ENCODE peak calls at places on chromosomes 11 and 22, in eight cellular contexts. One of them, this sample, is unnamed.

GRCh38 chr22:40965936-40966557 is 14.9 kb downstream of the RBX1 start:
- DNase-seq in activated CD8-positive, alpha-beta memory T cell treated with anti-CD3 and anti-CD28 coated beads, Interleukin-2, amount 50 U/mL, for 4 hours: no peak
- DNase-seq in CD8-positive, alpha-beta T cell: no peak
- DNase-seq in psoas muscle: no peak
- DNase-seq in HL-60: peak
- DNase-seq in HCEC 1CT: no peak
- DNase-seq in neural progenitor cell: no peak
- DNase-seq in adrenal gland: no peak
- DNase-seq in this sample: no peak

GRCh38 chr22:48941903-48942625 is 885.6 kb downstream of the BRD1 start:
- DNase-seq in psoas muscle: no peak
- DNase-seq in HCEC 1CT: no peak
- DNase-seq in CD8-positive, alpha-beta T cell: no peak
- DNase-seq in activated CD8-positive, alpha-beta memory T cell treated with anti-CD3 and anti-CD28 coated beads, Interleukin-2, amount 50 U/mL, for 4 hours: no peak
- DNase-seq in HL-60: no peak
- DNase-seq in adrenal gland: peak
- DNase-seq in neural progenitor cell: no peak
- DNase-seq in this sample: no peak

GRCh38 chr22:41445171-41446056 is 1.2 kb downstream of the TOB2 start:
- DNase-seq in activated CD8-positive, alpha-beta memory T cell treated with anti-CD3 and anti-CD28 coated beads, Interleukin-2, amount 50 U/mL, for 4 hours: peak
- DNase-seq in neural progenitor cell: peak
- DNase-seq in psoas muscle: peak
- DNase-seq in CD8-positive, alpha-beta T cell: peak
- DNase-seq in HCEC 1CT: peak
- DNase-seq in adrenal gland: peak
- DNase-seq in HL-60: no peak
- DNase-seq in this sample: peak

GRCh38 chr11:63629426-63629825 is 15.2 kb upstream of the PLAAT3 start:
- DNase-seq in HL-60: no peak
- DNase-seq in HCEC 1CT: no peak
- DNase-seq in CD8-positive, alpha-beta T cell: no peak
- DNase-seq in psoas muscle: no peak
- DNase-seq in neural progenitor cell: no peak
- DNase-seq in adrenal gland: no peak
- DNase-seq in activated CD8-positive, alpha-beta memory T cell treated with anti-CD3 and anti-CD28 coated beads, Interleukin-2, amount 50 U/mL, for 4 hours: no peak
- DNase-seq in this sample: no peak

GRCh38 chr11:79084382-79084781 is 356.4 kb downstream of the TENM4 start:
- DNase-seq in adrenal gland: no peak
- DNase-seq in neural progenitor cell: no peak
- DNase-seq in psoas muscle: no peak
- DNase-seq in activated CD8-positive, alpha-beta memory T cell treated with anti-CD3 and anti-CD28 coated beads, Interleukin-2, amount 50 U/mL, for 4 hours: no peak
- DNase-seq in HCEC 1CT: no peak
- DNase-seq in CD8-positive, alpha-beta T cell: no peak
- DNase-seq in HL-60: no peak
- DNase-seq in this sample: no peak

GRCh38 chr11:13717331-13717730 is 48.9 kb downstream of the FAR1 start:
- DNase-seq in adrenal gland: no peak
- DNase-seq in activated CD8-positive, alpha-beta memory T cell treated with anti-CD3 and anti-CD28 coated beads, Interleukin-2, amount 50 U/mL, for 4 hours: no peak
- DNase-seq in HCEC 1CT: peak
- DNase-seq in CD8-positive, alpha-beta T cell: no peak
- DNase-seq in neural progenitor cell: no peak
- DNase-seq in psoas muscle: no peak
- DNase-seq in HL-60: no peak
- DNase-seq in this sample: no peak

GRCh38 chr11:103035656-103036434 is 56.1 kb downstream of the DCUN1D5 start:
- DNase-seq in psoas muscle: no peak
- DNase-seq in neural progenitor cell: peak
- DNase-seq in HCEC 1CT: peak
- DNase-seq in HL-60: peak
- DNase-seq in CD8-positive, alpha-beta T cell: peak
- DNase-seq in adrenal gland: peak
- DNase-seq in activated CD8-positive, alpha-beta memory T cell treated with anti-CD3 and anti-CD28 coated beads, Interleukin-2, amount 50 U/mL, for 4 hours: peak
- DNase-seq in this sample: peak

GRCh38 chr11:2088746-2089535 is 50.2 kb downstream of the IGF2 start:
- DNase-seq in CD8-positive, alpha-beta T cell: no peak
- DNase-seq in HL-60: no peak
- DNase-seq in neural progenitor cell: no peak
- DNase-seq in activated CD8-positive, alpha-beta memory T cell treated with anti-CD3 and anti-CD28 coated beads, Interleukin-2, amount 50 U/mL, for 4 hours: no peak
- DNase-seq in HCEC 1CT: no peak
- DNase-seq in adrenal gland: peak
- DNase-seq in psoas muscle: peak
- DNase-seq in this sample: no peak

GRCh38 chr11:108733479-108734116 is 68.7 kb downstream of the DDX10 start:
- DNase-seq in adrenal gland: no peak
- DNase-seq in CD8-positive, alpha-beta T cell: no peak
- DNase-seq in HCEC 1CT: peak
- DNase-seq in psoas muscle: no peak
- DNase-seq in neural progenitor cell: no peak
- DNase-seq in activated CD8-positive, alpha-beta memory T cell treated with anti-CD3 and anti-CD28 coated beads, Interleukin-2, amount 50 U/mL, for 4 hours: no peak
- DNase-seq in HL-60: peak
- DNase-seq in this sample: no peak

GRCh38 chr11:64351136-64351631 is 7.8 kb upstream of the RPS6KA4 start:
- DNase-seq in psoas muscle: no peak
- DNase-seq in HCEC 1CT: no peak
- DNase-seq in HL-60: no peak
- DNase-seq in activated CD8-positive, alpha-beta memory T cell treated with anti-CD3 and anti-CD28 coated beads, Interleukin-2, amount 50 U/mL, for 4 hours: no peak
- DNase-seq in CD8-positive, alpha-beta T cell: no peak
- DNase-seq in adrenal gland: no peak
- DNase-seq in neural progenitor cell: no peak
- DNase-seq in this sample: no peak

GRCh38 chr11:72430743-72431570 is 3.4 kb downstream of the CLPB start:
- DNase-seq in adrenal gland: peak
- DNase-seq in HCEC 1CT: peak
- DNase-seq in CD8-positive, alpha-beta T cell: peak
- DNase-seq in neural progenitor cell: peak
- DNase-seq in psoas muscle: no peak
- DNase-seq in activated CD8-positive, alpha-beta memory T cell treated with anti-CD3 and anti-CD28 coated beads, Interleukin-2, amount 50 U/mL, for 4 hours: peak
- DNase-seq in HL-60: no peak
- DNase-seq in this sample: peak

GRCh38 chr11:12603362-12604088 is 70.7 kb upstream of the TEAD1 start:
- DNase-seq in psoas muscle: no peak
- DNase-seq in activated CD8-positive, alpha-beta memory T cell treated with anti-CD3 and anti-CD28 coated beads, Interleukin-2, amount 50 U/mL, for 4 hours: no peak
- DNase-seq in neural progenitor cell: no peak
- DNase-seq in adrenal gland: no peak
- DNase-seq in HCEC 1CT: no peak
- DNase-seq in CD8-positive, alpha-beta T cell: no peak
- DNase-seq in HL-60: no peak
- DNase-seq in this sample: no peak

GRCh38 chr22:49166746-49167145 is 660.9 kb downstream of the BRD1 start:
- DNase-seq in HCEC 1CT: no peak
- DNase-seq in CD8-positive, alpha-beta T cell: no peak
- DNase-seq in neural progenitor cell: no peak
- DNase-seq in activated CD8-positive, alpha-beta memory T cell treated with anti-CD3 and anti-CD28 coated beads, Interleukin-2, amount 50 U/mL, for 4 hours: no peak
- DNase-seq in psoas muscle: no peak
- DNase-seq in HL-60: no peak
- DNase-seq in adrenal gland: no peak
- DNase-seq in this sample: no peak

GRCh38 chr11:65972116-65972515 is 10.6 kb downstream of the SART1 start:
- DNase-seq in activated CD8-positive, alpha-beta memory T cell treated with anti-CD3 and anti-CD28 coated beads, Interleukin-2, amount 50 U/mL, for 4 hours: no peak
- DNase-seq in psoas muscle: no peak
- DNase-seq in neural progenitor cell: no peak
- DNase-seq in adrenal gland: no peak
- DNase-seq in CD8-positive, alpha-beta T cell: no peak
- DNase-seq in HCEC 1CT: no peak
- DNase-seq in HL-60: no peak
- DNase-seq in this sample: no peak

GRCh38 chr11:130711193-130711592 is 205.1 kb downstream of the SNX19 start:
- DNase-seq in psoas muscle: no peak
- DNase-seq in HCEC 1CT: no peak
- DNase-seq in CD8-positive, alpha-beta T cell: no peak
- DNase-seq in activated CD8-positive, alpha-beta memory T cell treated with anti-CD3 and anti-CD28 coated beads, Interleukin-2, amount 50 U/mL, for 4 hours: no peak
- DNase-seq in HL-60: no peak
- DNase-seq in adrenal gland: no peak
- DNase-seq in neural progenitor cell: no peak
- DNase-seq in this sample: no peak

GRCh38 chr11:83779876-83780275 is 493.7 kb upstream of the CCDC90B start:
- DNase-seq in CD8-positive, alpha-beta T cell: no peak
- DNase-seq in psoas muscle: no peak
- DNase-seq in HCEC 1CT: no peak
- DNase-seq in activated CD8-positive, alpha-beta memory T cell treated with anti-CD3 and anti-CD28 coated beads, Interleukin-2, amount 50 U/mL, for 4 hours: no peak
- DNase-seq in adrenal gland: no peak
- DNase-seq in neural progenitor cell: no peak
- DNase-seq in HL-60: no peak
- DNase-seq in this sample: no peak

GRCh38 chr11:90294091-90294490 is 71.2 kb upstream of the CHORDC1 start:
- DNase-seq in activated CD8-positive, alpha-beta memory T cell treated with anti-CD3 and anti-CD28 coated beads, Interleukin-2, amount 50 U/mL, for 4 hours: no peak
- DNase-seq in HCEC 1CT: no peak
- DNase-seq in HL-60: no peak
- DNase-seq in adrenal gland: no peak
- DNase-seq in CD8-positive, alpha-beta T cell: no peak
- DNase-seq in neural progenitor cell: no peak
- DNase-seq in psoas muscle: no peak
- DNase-seq in this sample: no peak

GRCh38 chr11:46119053-46119351 is 2.3 kb downstream of the PHF21A start:
- DNase-seq in CD8-positive, alpha-beta T cell: no peak
- DNase-seq in psoas muscle: no peak
- DNase-seq in activated CD8-positive, alpha-beta memory T cell treated with anti-CD3 and anti-CD28 coated beads, Interleukin-2, amount 50 U/mL, for 4 hours: no peak
- DNase-seq in adrenal gland: no peak
- DNase-seq in HL-60: no peak
- DNase-seq in HCEC 1CT: peak
- DNase-seq in neural progenitor cell: no peak
- DNase-seq in this sample: no peak

GRCh38 chr22:48424661-48425060 is 1403.0 kb downstream of the BRD1 start:
- DNase-seq in HCEC 1CT: no peak
- DNase-seq in psoas muscle: no peak
- DNase-seq in activated CD8-positive, alpha-beta memory T cell treated with anti-CD3 and anti-CD28 coated beads, Interleukin-2, amount 50 U/mL, for 4 hours: no peak
- DNase-seq in CD8-positive, alpha-beta T cell: no peak
- DNase-seq in HL-60: no peak
- DNase-seq in neural progenitor cell: no peak
- DNase-seq in adrenal gland: no peak
- DNase-seq in this sample: no peak

GRCh38 chr11:128929991-128930390 is 12.7 kb downstream of the TP53AIP1 start:
- DNase-seq in CD8-positive, alpha-beta T cell: no peak
- DNase-seq in HL-60: no peak
- DNase-seq in activated CD8-positive, alpha-beta memory T cell treated with anti-CD3 and anti-CD28 coated beads, Interleukin-2, amount 50 U/mL, for 4 hours: no peak
- DNase-seq in neural progenitor cell: no peak
- DNase-seq in psoas muscle: no peak
- DNase-seq in adrenal gland: no peak
- DNase-seq in HCEC 1CT: no peak
- DNase-seq in this sample: no peak